ENCODE peak calls at places on chromosomes 1 and 21, in ten cellular contexts. S is pancreas; W is A549; N is CD8-positive, alpha-beta memory T cell; P is thoracic aorta; T is spleen; G is aorta; D is SK-N-SH; K is uterus; H is ovary. J is an unnamed sample.
A peak's percentile ranks its signal among the peaks of the same experiment; 100 is the strongest.

GRCh38 chr1:244414543-244414942 is 37.2 kb downstream of the ADSS2 start:
- DNase-seq in G (no peak), P (no peak), D (no peak), N (no peak), H (no peak), W (no peak), T (no peak), S (no peak), K (no peak), J (no peak)

GRCh38 chr21:33064623-33064996 is 5.3 kb upstream of the OLIG1 start:
- DNase-seq in N (no peak), K (no peak), T (no peak), W (no peak), D (no peak), H (no peak), P (no peak), G (no peak), S (no peak), J (no peak)

GRCh38 chr1:160108888-160109662 is 6.5 kb upstream of the ATP1A2 start:
- DNase-seq in T (no peak), G (no peak), H (peak; percentile 77), N (no peak), P (no peak), W (peak; percentile 75), K (no peak), S (no peak), D (peak; percentile 63), J (peak; percentile 80)

GRCh38 chr1:204421441-204421840 is 9.8 kb upstream of the PPP1R15B start:
- DNase-seq in H (no peak), N (no peak), D (no peak), P (no peak), S (no peak), T (no peak), K (no peak), W (no peak), G (no peak), J (no peak)

GRCh38 chr1:83619497-83619896 is 379.4 kb downstream of the TTLL7 start:
- DNase-seq in W (no peak), N (no peak), S (no peak), T (no peak), H (no peak), D (no peak), K (no peak), P (no peak), G (no peak), J (no peak)

GRCh38 chr1:6688001-6688400 is 13.6 kb downstream of the DNAJC11 start:
- DNase-seq in H (no peak), W (no peak), K (no peak), P (no peak), N (no peak), S (no peak), D (no peak), G (no peak), T (no peak), J (no peak)

GRCh38 chr1:30687886-30688285 is 35.5 kb downstream of the MATN1 start:
- DNase-seq in P (no peak), G (no peak), W (no peak), T (no peak), S (no peak), H (no peak), D (no peak), K (peak; percentile 11), N (no peak), J (no peak)

GRCh38 chr21:43300496-43301423 is 126.2 kb downstream of the SIK1 start:
- DNase-seq in G (peak; percentile 68), P (no peak), D (no peak), T (peak; percentile 70), N (peak; percentile 27), S (no peak), K (no peak), W (no peak), H (peak; percentile 35), J (no peak)

GRCh38 chr1:966135-966602 is at the start of gene PLEKHN1:
- DNase-seq in T (no peak), G (no peak), H (no peak), K (no peak), W (no peak), S (no peak), D (no peak), P (no peak), N (no peak), J (no peak)

GRCh38 chr1:230424440-230425251 is 1.5 kb downstream of the PGBD5 start:
- DNase-seq in D (peak; percentile 74), G (no peak), S (peak; percentile 23), W (no peak), N (no peak), P (no peak), T (no peak), K (no peak), H (no peak), J (no peak)

GRCh38 chr1:33220701-33221384 is 35.4 kb upstream of the ZNF362 start:
- DNase-seq in D (no peak), N (no peak), T (no peak), H (no peak), S (no peak), P (no peak), W (no peak), G (no peak), K (no peak), J (no peak)

GRCh38 chr1:195345149-195345548 is 1263.1 kb downstream of the KCNT2 start:
- DNase-seq in D (no peak), G (no peak), K (no peak), H (no peak), P (no peak), W (no peak), S (no peak), T (no peak), N (no peak), J (no peak)

GRCh38 chr1:27005648-27006496 is 6.8 kb downstream of the TENT5B start:
- DNase-seq in N (no peak), P (no peak), W (no peak), T (no peak), K (no peak), D (no peak), G (no peak), H (no peak), S (no peak), J (no peak)
- H3K4me1 ChIP-seq in N (no peaks in the 10 kb centered on the region), P (peaks cover 23% of the 10 kb centered on the region), W (peaks cover 68% of the 10 kb centered on the region), T (peaks cover 28% of the 10 kb centered on the region), K (peaks cover 21% of the 10 kb centered on the region), D (peaks cover 12% of the 10 kb centered on the region), G (no peaks in the 10 kb centered on the region), H (peaks cover 7% of the 10 kb centered on the region), S (peaks cover 11% of the 10 kb centered on the region), J (peaks cover 16% of the 10 kb centered on the region)

GRCh38 chr1:44266400-44267344 is 53.4 kb downstream of the DMAP1 start:
- DNase-seq in S (no peak), W (no peak), K (no peak), G (no peak), N (no peak), P (no peak), H (no peak), T (no peak), D (no peak), J (no peak)

GRCh38 chr1:44267438-44267837 is 54.2 kb downstream of the DMAP1 start:
- DNase-seq in S (no peak), W (no peak), N (no peak), D (no peak), H (no peak), K (no peak), P (no peak), T (no peak), G (no peak), J (no peak)

GRCh38 chr1:44270666-44271628 is 57.7 kb downstream of the DMAP1 start:
- DNase-seq in P (no peak), N (no peak), S (no peak), K (no peak), H (no peak), W (no peak), D (no peak), T (no peak), G (no peak), J (no peak)

GRCh38 chr1:44271646-44272045 is 58.4 kb downstream of the DMAP1 start:
- DNase-seq in D (no peak), W (no peak), N (no peak), K (no peak), H (no peak), T (no peak), P (no peak), S (no peak), G (no peak), J (no peak)

GRCh38 chr1:44268054-44268453 is 54.8 kb downstream of the DMAP1 start:
- DNase-seq in T (no peak), W (no peak), G (no peak), D (no peak), K (no peak), N (no peak), H (no peak), P (no peak), S (no peak), J (no peak)
- H3K27ac ChIP-seq in T (no peak overlapping the region), W (no peak overlapping the region), G (no peak overlapping the region), D (no peak overlapping the region), K (no peak overlapping the region), N (no peak overlapping the region), H (no peak overlapping the region), P (no peak overlapping the region), S (no peak overlapping the region), J (no peak overlapping the region)

GRCh38 chr1:54926955-54927354 is 40.0 kb upstream of the DHCR24 start:
- DNase-seq in D (no peak), N (no peak), P (no peak), H (no peak), T (no peak), W (no peak), K (no peak), G (no peak), S (no peak), J (no peak)
- H3K4me1 ChIP-seq in D (peaks cover 20% of the 10 kb centered on the region), N (no peaks in the 10 kb centered on the region), P (no peaks in the 10 kb centered on the region), H (no peaks in the 10 kb centered on the region), T (peaks cover 6% of the 10 kb centered on the region), W (no peaks in the 10 kb centered on the region), K (no peaks in the 10 kb centered on the region), G (no peaks in the 10 kb centered on the region), S (no peaks in the 10 kb centered on the region), J (peaks cover 9% of the 10 kb centered on the region)

DNA sequence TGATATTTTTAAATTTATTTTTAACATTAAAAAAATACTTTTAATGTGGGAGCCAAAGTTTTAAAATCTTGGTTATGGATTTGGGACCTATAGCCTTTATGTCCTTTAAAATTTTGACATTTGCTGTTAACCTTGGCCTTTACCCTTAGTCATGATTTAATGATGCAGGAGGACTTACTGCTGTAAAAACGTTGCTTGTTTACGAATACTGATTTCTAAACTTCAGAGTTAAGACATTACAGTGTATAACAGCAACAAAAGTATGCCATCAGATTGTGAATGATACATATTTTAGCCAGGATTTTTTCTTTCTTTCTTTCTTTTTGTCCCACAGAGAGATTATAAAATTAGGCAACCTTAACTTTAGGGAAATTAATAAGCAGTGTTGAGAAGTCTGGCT is 8.9 kb downstream of the RBM15 start:
- DNase-seq in S (no peak), D (no peak), P (no peak), G (no peak), N (no peak), W (no peak), K (no peak), T (no peak), H (no peak), J (no peak)
- H3K27ac ChIP-seq in S (no peak overlapping the region), D (peak overlapping the region; percentile 41), P (no peak overlapping the region), G (no peak overlapping the region), N (no peak overlapping the region), W (no peak overlapping the region), K (no peak overlapping the region), T (no peak overlapping the region), H (no peak overlapping the region), J (peak overlapping the region; percentile 92)

GRCh38 chr1:59673575-59674467 is 140.9 kb upstream of the HOOK1 start:
- DNase-seq in K (peak; percentile 74), S (peak; percentile 47), D (no peak), W (no peak), G (no peak), P (no peak), H (peak; percentile 48), N (no peak), T (peak; percentile 76), J (no peak)
- H3K4me1 ChIP-seq in K (peaks cover 8% of the 10 kb centered on the region), S (peaks cover 17% of the 10 kb centered on the region), D (peaks cover 22% of the 10 kb centered on the region), W (peaks cover 9% of the 10 kb centered on the region), G (peaks cover 5% of the 10 kb centered on the region), P (peaks cover 20% of the 10 kb centered on the region), H (peaks cover 21% of the 10 kb centered on the region), N (no peaks in the 10 kb centered on the region), T (peaks cover 37% of the 10 kb centered on the region), J (no peaks in the 10 kb centered on the region)

J was measured in Karpas-422.